ENCODE peak calls at places on chromosomes 5 and 9, in six cellular contexts. V is NCI-H774; K is tibial artery; S is GM12865; R is AG10803; C is activated CD4-positive, alpha-beta T cell treated with anti-CD3 and anti-CD28 coated beads, Interleukin-2, amount 10 ng/mL, durations not matched to agents 7 days and 5 days. O is an unnamed sample.

GRCh38 chr5:32707394-32707997 is 3.6 kb upstream of the NPR3 start:
- DNase-seq in V (no peak), K (no peak), S (peak), R (peak), C (no peak), O (no peak)

GRCh38 chr5:54091416-54092130 is 218.8 kb downstream of the ARL15 start:
- DNase-seq in V (no peak), K (no peak), S (no peak), R (no peak), C (no peak), O (no peak)

GRCh38 chr9:745761-746414 is 95.6 kb upstream of the DMRT1 start:
- DNase-seq in V (no peak), K (peak), S (no peak), R (no peak), C (no peak), O (no peak)

GRCh38 chr5:98454407-98454806 is 319.1 kb upstream of the RGMB start:
- DNase-seq in V (no peak), K (no peak), S (no peak), R (peak), C (no peak), O (no peak)

GRCh38 chr5:93192107-93192506 is 388.9 kb downstream of the NR2F1-AS1 start:
- DNase-seq in V (no peak), K (no peak), S (no peak), R (peak), C (no peak), O (no peak)

GRCh38 chr9:84839538-84839937 is 170.0 kb downstream of the NTRK2 start:
- DNase-seq in V (no peak), K (no peak), S (no peak), R (peak), C (no peak), O (no peak)

GRCh38 chr9:36721846-36722588 is 149.3 kb downstream of the MELK start:
- DNase-seq in V (no peak), K (no peak), S (no peak), R (no peak), C (no peak), O (no peak)

GRCh38 chr9:85900504-85901201 is 40.3 kb upstream of the NAA35 start:
- DNase-seq in V (no peak), K (no peak), S (peak), R (peak), C (peak), O (peak)

GRCh38 chr5:43042176-43042625 is 2.1 kb upstream of the ANXA2R start:
- DNase-seq in V (peak), K (peak), S (peak), R (peak), C (peak), O (peak)

GRCh38 chr5:85838781-85839180 is 779.0 kb upstream of the COX7C start:
- DNase-seq in V (no peak), K (no peak), S (no peak), R (no peak), C (no peak), O (no peak)

O was measured in effector memory CD4-positive, alpha-beta T cell.